ENCODE peak calls at places on chromosomes 4 and X, in six cellular contexts. P is right lobe of liver; Y is astrocyte of the spinal cord; R is stimulated activated CD8-positive, alpha-beta memory T cell treated with anti-CD3 and anti-CD28 coated beads, Interleukin-4, amount 100 ng/mL, for 1 hour; U is AG10803; H is coronary artery. O is an unnamed sample.

GRCh38 chr4:128583753-128584712 is 225.5 kb upstream of the JADE1 start:
- DNase-seq in P (peak), Y (no peak), R (no peak), U (peak), H (no peak), O (peak)

GRCh38 chr4:154329268-154329858 is 162.2 kb downstream of the DCHS2 start:
- DNase-seq in P (no peak), Y (peak), R (no peak), U (peak), H (no peak), O (peak)

GRCh38 chr4:146098978-146099377 is 76.5 kb upstream of the LSM6 start:
- DNase-seq in P (no peak), Y (no peak), R (no peak), U (no peak), H (no peak), O (no peak)

GRCh38 chrX:155718964-155719586 is 106.3 kb upstream of the TMLHE start:
- DNase-seq in P (no peak), Y (no peak), R (no peak), U (peak), H (no peak), O (no peak)

GRCh38 chrX:123881330-123881729 is 21.5 kb downstream of the XIAP start:
- DNase-seq in P (no peak), Y (no peak), R (no peak), U (no peak), H (no peak), O (no peak)

GRCh38 chrX:103446665-103447302 is 70.4 kb downstream of the BEX3 start:
- DNase-seq in P (no peak), Y (peak), R (no peak), U (peak), H (no peak), O (no peak)

GRCh38 chr4:30116401-30116800 is 603.8 kb upstream of the PCDH7 start:
- DNase-seq in P (no peak), Y (no peak), R (no peak), U (no peak), H (no peak), O (no peak)

GRCh38 chr4:69823481-69824186 is 36.3 kb downstream of the SULT1E1 start:
- DNase-seq in P (peak), Y (peak), R (no peak), U (peak), H (no peak), O (peak)

GRCh38 chr4:14254252-14254651 is 626.7 kb upstream of the BOD1L1 start:
- DNase-seq in P (peak), Y (peak), R (no peak), U (peak), H (no peak), O (peak)

GRCh38 chr4:121950680-121951569 is 935 bp downstream of the TRPC3 start:
- DNase-seq in P (peak), Y (peak), R (no peak), U (peak), H (no peak), O (peak)